ENCODE peak calls at places on chromosomes 5 and 9, in four cellular contexts. E is mesendoderm, O is IMR-90, D is H1. A is an unnamed sample.

GRCh38 chr5:173663810-173664526 is 47.5 kb upstream of the BOD1 start:
- DNase-seq in E (no peak), O (no peak), D (no peak), A (no peak)

GRCh38 chr5:137320056-137321045 is 178.8 kb downstream of the SPOCK1 start:
- DNase-seq in E (peak; percentile 80), O (peak; percentile 51), D (no peak), A (peak; percentile 67)

GRCh38 chr5:52787600-52788504 is at the start of the genes ITGA1 and PELO:
- DNase-seq in E (peak; percentile 94), O (peak; percentile 81), D (peak; percentile 51), A (peak; percentile 84)

GRCh38 chr5:89556215-89557009 is 673.4 kb upstream of the MEF2C start:
- DNase-seq in E (no peak), O (peak; percentile 83), D (no peak), A (no peak)

GRCh38 chr9:71824242-71824641 is 55.9 kb upstream of the CEMIP2 start:
- DNase-seq in E (no peak), O (no peak), D (no peak), A (no peak)

GRCh38 chr5:94595281-94595680 is 23.1 kb downstream of the KIAA0825 start:
- DNase-seq in E (no peak), O (no peak), D (no peak), A (no peak)

GRCh38 chr5:103402861-103403260 is 144.3 kb downstream of the MACIR start:
- DNase-seq in E (no peak), O (no peak), D (no peak), A (no peak)

GRCh38 chr9:35028341-35028740 is 38.8 kb downstream of the DNAJB5 start:
- DNase-seq in E (peak; percentile 37), O (peak; percentile 33), D (no peak), A (no peak)

GRCh38 chr9:96392263-96392662 is 8.8 kb upstream of the SLC35D2 start:
- DNase-seq in E (no peak), O (no peak), D (no peak), A (no peak)

GRCh38 chr5:135307143-135307903 is 91.7 kb downstream of the MACROH2A1 start:
- DNase-seq in E (peak; percentile 80), O (no peak), D (no peak), A (no peak)

GRCh38 chr9:127954831-127955293 is 17.2 kb upstream of the DPM2 start:
- DNase-seq in E (no peak), O (no peak), D (no peak), A (no peak)

GRCh38 chr5:176776916-176777315 is 33.4 kb upstream of the UNC5A start:
- DNase-seq in E (no peak), O (no peak), D (no peak), A (peak; percentile 12)

GRCh38 chr5:55172937-55173695 is at the start of gene CDC20B:
- DNase-seq in E (peak; percentile 84), O (peak; percentile 63), D (no peak), A (peak; percentile 82)

GRCh38 chr5:106875591-106876297 is 795.0 kb downstream of the EFNA5 start:
- DNase-seq in E (peak; percentile 71), O (peak; percentile 36), D (peak; percentile 25), A (peak; percentile 79)

GRCh38 chr9:93575706-93576295 is 583 bp upstream of the PHF2 start:
- DNase-seq in E (peak; percentile 37), O (peak; percentile 16), D (no peak), A (no peak)

DNA sequence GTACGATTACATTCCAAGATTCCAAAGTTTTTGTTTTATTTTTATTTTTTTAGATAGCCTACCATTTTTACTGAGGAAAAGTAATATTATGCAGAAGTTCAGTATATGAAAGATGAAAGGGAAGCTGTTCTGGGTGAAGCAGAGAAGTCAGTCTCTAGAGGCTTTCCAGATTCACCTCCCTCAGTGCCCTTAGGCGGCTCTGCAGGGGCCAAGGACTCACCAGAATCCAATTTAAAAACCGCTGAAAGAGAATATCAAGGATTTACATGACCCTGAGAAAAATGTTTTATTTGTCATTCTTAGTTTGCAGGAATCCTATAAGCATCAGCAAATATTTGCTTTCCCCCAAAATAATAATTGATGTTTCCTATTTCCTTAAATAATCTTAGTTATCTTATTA is 1084.6 kb upstream of the ARRDC3 start:
- DNase-seq in E (no peak), O (no peak), D (no peak), A (no peak)
- H2BK5ac ChIP-seq in E (no peak overlapping the region), O (no peak overlapping the region), D (no peak overlapping the region), A (no peak overlapping the region)

DNA sequence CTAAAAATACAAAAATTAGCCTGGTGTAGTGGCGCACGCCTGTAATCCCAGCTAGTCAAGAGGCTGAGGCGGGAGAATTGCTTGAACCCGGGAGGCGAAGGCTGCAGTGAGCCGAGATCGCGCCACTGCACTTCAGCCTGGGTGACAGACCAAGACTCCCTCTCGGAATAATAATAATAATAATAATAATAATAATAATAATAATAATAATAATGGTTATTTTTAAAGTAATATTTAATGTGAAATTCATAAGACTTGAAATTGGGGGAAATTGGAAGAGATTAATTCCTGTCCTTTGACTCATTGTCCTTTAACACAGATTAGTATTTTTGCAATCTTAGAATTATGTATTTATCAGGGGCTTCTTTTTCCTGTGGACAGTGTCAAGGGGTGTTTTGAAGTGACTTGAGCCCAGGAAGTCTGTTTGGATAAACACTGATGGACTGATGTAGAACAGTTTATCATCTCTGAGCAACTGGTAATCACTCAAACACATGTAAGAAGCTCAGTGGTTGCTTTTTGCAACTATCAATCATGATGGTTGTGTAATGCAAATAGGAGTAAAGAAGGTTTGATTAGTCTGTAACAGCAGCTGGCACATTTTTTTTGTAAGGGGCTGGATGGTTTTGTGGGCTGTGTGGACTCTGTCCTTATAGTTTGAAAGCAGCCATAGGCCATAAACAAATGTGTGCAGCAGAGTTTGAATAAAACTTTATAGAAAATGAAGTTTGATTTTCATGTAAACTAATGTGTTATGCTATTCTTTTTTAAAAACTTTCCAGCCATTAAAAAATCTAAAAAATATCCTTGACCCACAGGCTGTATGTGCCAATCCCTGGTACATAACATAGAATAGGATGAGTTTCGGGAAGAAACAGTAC is 93.5 kb downstream of the F2RL2 start:
- DNase-seq in E (no peak), O (no peak), D (no peak), A (no peak)
- H4K5ac ChIP-seq in E (no peak overlapping the region), O (no peak overlapping the region), D (no peak overlapping the region), A (no peak overlapping the region)

GRCh38 chr5:1139366-1139765 is 27.5 kb upstream of the SLC12A7 start:
- DNase-seq in E (no peak), O (no peak), D (no peak), A (no peak)

GRCh38 chr5:1141827-1142226 is 30.0 kb upstream of the SLC12A7 start:
- DNase-seq in E (no peak), O (no peak), D (no peak), A (no peak)

GRCh38 chr5:1139806-1140187 is 27.9 kb upstream of the SLC12A7 start:
- DNase-seq in E (no peak), O (no peak), D (no peak), A (no peak)

GRCh38 chr5:1140818-1141189 is 28.9 kb upstream of the SLC12A7 start:
- DNase-seq in E (no peak), O (no peak), D (no peak), A (no peak)

GRCh38 chr5:1140188-1140817 is 28.4 kb upstream of the SLC12A7 start:
- DNase-seq in E (peak; percentile 55), O (peak; percentile 31), D (peak; percentile 36), A (peak; percentile 58)
- H3K23ac ChIP-seq in E (no peak overlapping the region), O (no peak overlapping the region), D (no peak overlapping the region), A (no peak overlapping the region)

GRCh38 chr9:134681061-134681661 is 39.6 kb downstream of the COL5A1 start:
- DNase-seq in E (peak; percentile 79), O (peak; percentile 44), D (no peak), A (no peak)
- H2BK5ac ChIP-seq in E (no peak overlapping the region), O (peak overlapping the region; percentile 34), D (no peak overlapping the region), A (no peak overlapping the region)

GRCh38 chr9:136286987-136287379 is 16.9 kb downstream of the CCDC187 start:
- DNase-seq in E (no peak), O (no peak), D (no peak), A (no peak)

GRCh38 chr9:136284951-136285350 is 18.9 kb downstream of the CCDC187 start:
- DNase-seq in E (no peak), O (no peak), D (no peak), A (no peak)

GRCh38 chr9:136284311-136284710 is 19.6 kb downstream of the CCDC187 start:
- DNase-seq in E (no peak), O (no peak), D (no peak), A (no peak)

GRCh38 chr9:136286359-136286986 is 17.4 kb downstream of the CCDC187 start:
- DNase-seq in E (no peak), O (no peak), D (no peak), A (no peak)

DNA sequence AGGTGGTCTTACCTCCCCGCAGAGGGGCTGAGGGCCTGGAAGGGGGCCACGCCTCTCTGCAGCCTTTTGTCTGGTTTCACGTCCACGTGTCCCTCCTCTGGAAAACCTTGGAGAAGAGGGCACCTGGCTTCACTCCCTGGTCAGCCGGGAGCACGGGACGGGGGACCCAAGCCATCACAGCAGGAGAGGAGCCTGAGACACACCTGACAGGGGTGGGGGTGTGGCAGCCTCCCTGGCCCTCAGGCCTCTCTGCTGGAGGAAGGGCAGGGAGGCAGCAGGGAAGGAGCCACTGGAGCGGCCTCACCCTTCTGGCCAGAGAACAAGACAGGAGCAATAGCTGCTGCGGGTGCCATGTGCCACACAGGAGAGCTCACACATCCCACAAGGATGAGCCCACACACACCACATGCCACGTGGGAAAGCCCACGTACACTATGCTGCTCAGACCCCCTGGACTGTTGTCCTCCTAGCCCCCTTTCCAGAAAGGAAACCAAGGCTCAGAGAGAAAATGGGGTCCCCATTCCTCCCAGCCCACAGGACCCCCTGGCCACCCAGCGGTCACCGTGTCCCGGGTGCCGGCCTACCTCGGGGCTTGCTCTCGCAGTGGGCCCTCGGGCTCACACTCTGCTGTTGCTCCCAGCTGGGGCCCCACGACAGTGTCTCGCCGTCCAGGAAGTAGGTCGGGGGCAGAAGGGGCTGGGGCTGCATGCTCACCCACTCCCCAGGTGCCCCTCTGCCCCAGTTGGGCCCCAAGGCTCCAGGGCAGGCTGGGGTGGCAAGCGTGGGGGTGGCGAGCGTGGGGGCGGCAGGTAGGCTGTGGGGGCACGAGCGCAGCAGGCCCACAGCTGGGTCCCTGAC is 18.2 kb downstream of the CCDC187 start:
- DNase-seq in E (no peak), O (no peak), D (no peak), A (no peak)
- H4K5ac ChIP-seq in E (no peak overlapping the region), O (no peak overlapping the region), D (no peak overlapping the region), A (no peak overlapping the region)